ENCODE peak calls at places on chromosomes 5 and 9, in eight cellular contexts. X, G, V, E, L, B, D and Q are unnamed samples.

GRCh38 chr5:132466453-132467291 is 23.9 kb downstream of the IRF1 start:
- DNase-seq in X (no peak), G (no peak), V (peak; percentile 37), E (peak; percentile 81), L (peak; percentile 86), B (no peak), D (no peak), Q (no peak)

GRCh38 chr9:136960212-136960937 is 8.3 kb downstream of the LCN12 start:
- DNase-seq in X (no peak), G (no peak), V (no peak), E (no peak), L (no peak), B (no peak), D (no peak), Q (no peak)

GRCh38 chr9:22116751-22117150 is 107.6 kb upstream of the CDKN2B start:
- DNase-seq in X (no peak), G (no peak), V (no peak), E (no peak), L (no peak), B (no peak), D (no peak), Q (no peak)

GRCh38 chr5:171863928-171864327 is 78.3 kb downstream of the SMIM23 start:
- DNase-seq in X (no peak), G (no peak), V (no peak), E (no peak), L (no peak), B (no peak), D (no peak), Q (no peak)

GRCh38 chr9:136693490-136694162 is 6.4 kb upstream of the AGPAT2 start:
- DNase-seq in X (no peak), G (no peak), V (peak; percentile 59), E (peak; percentile 85), L (peak; percentile 95), B (no peak), D (peak; percentile 89), Q (no peak)

GRCh38 chr5:38259062-38259857 is 901 bp downstream of the EGFLAM start:
- DNase-seq in X (no peak), G (no peak), V (no peak), E (no peak), L (no peak), B (no peak), D (no peak), Q (no peak)

GRCh38 chr5:96721351-96721970 is 59.3 kb downstream of the CAST start:
- DNase-seq in X (no peak), G (no peak), V (peak; percentile 55), E (no peak), L (no peak), B (no peak), D (no peak), Q (no peak)

GRCh38 chr5:14186132-14186830 is 43.1 kb downstream of the TRIO start:
- DNase-seq in X (no peak), G (no peak), V (no peak), E (no peak), L (no peak), B (no peak), D (peak; percentile 95), Q (no peak)

GRCh38 chr9:95127249-95128176 is 190.0 kb downstream of the FANCC start:
- DNase-seq in X (peak; percentile 70), G (peak; percentile 71), V (peak; percentile 88), E (peak; percentile 94), L (peak; percentile 95), B (peak; percentile 90), D (peak; percentile 74), Q (peak; percentile 45)

GRCh38 chr5:133930824-133931111 is 37.7 kb downstream of the C5orf15 start:
- DNase-seq in X (no peak), G (no peak), V (no peak), E (no peak), L (no peak), B (no peak), D (no peak), Q (no peak)

GRCh38 chr9:8337834-8338233 is 538.3 kb upstream of the DMAC1 start:
- DNase-seq in X (no peak), G (no peak), V (no peak), E (no peak), L (no peak), B (no peak), D (no peak), Q (no peak)

DNA sequence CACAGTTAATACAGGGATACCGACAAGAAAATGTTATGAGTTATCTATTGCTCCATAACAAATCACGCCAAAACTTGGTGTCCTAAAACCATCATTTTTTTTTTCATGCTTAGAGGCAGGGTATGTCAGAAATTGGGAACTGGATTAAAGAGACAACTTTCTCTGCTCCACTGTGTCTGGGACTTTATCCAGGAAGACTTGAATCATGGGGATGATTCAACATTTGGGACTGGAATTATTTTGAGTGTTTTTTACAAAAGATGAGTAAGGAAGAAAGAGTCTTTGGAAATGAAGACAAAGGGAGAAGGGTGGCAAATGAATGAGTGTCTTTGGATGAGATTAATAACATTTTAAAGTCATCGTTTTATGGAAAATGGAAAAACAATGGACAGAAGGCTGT is 1883.7 kb upstream of the C9orf72 start:
- DNase-seq in X (no peak), G (no peak), V (no peak), E (no peak), L (no peak), B (no peak), D (peak; percentile 81), Q (no peak)
- H3K9me3 ChIP-seq in X (peaks cover 8% of the 10 kb centered on the region), G (no peaks in the 10 kb centered on the region), V (peaks cover 3% of the 10 kb centered on the region), E (no peaks in the 10 kb centered on the region), L (peaks cover 3% of the 10 kb centered on the region), B (peaks cover 10% of the 10 kb centered on the region), D (no peaks in the 10 kb centered on the region), Q (no peaks in the 10 kb centered on the region)

GRCh38 chr9:84647699-84648098 is 21.8 kb upstream of the NTRK2 start:
- DNase-seq in X (no peak), G (no peak), V (no peak), E (no peak), L (no peak), B (no peak), D (no peak), Q (no peak)

DNA sequence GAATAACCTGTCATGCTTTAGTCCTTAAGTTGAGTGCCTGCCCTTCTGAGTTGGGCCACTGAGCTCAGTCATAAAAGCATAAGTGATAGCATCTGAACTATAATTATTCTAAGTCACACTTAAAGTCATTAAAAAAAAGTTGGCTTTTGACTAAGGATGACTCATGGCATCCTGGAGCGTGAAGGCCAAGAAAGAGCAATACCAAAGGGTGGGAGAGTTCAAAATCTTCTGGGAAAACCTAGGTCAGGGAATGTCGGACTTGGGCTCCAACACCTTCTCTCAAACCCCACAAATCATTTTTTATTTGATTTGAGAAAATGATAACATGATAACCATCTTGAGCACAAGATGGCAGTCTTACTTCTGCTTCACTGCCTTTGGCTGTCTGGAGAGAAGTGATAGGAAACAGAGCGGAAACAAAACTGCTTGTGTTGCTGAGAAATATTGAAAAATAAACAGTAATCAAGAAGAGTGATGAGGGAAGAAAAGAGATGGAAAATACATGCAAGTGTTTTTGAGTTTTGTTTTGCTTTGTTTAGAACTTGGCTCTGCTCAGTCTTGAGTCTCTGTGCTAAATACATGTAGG is 16.9 kb upstream of the NTRK2 start:
- DNase-seq in X (no peak), G (no peak), V (no peak), E (no peak), L (no peak), B (no peak), D (no peak), Q (no peak)
- H3K9me3 ChIP-seq in X (no peaks in the 10 kb centered on the region), G (no peaks in the 10 kb centered on the region), V (no peaks in the 10 kb centered on the region), E (no peaks in the 10 kb centered on the region), L (no peaks in the 10 kb centered on the region), B (no peaks in the 10 kb centered on the region), D (no peaks in the 10 kb centered on the region), Q (no peaks in the 10 kb centered on the region)

GRCh38 chr5:90934091-90934719 is 375.6 kb downstream of the ADGRV1 start:
- DNase-seq in X (no peak), G (no peak), V (no peak), E (no peak), L (no peak), B (no peak), D (no peak), Q (no peak)
- H3K9me3 ChIP-seq in X (no peaks in the 10 kb centered on the region), G (peaks cover 11% of the 10 kb centered on the region), V (no peaks in the 10 kb centered on the region), E (no peaks in the 10 kb centered on the region), L (peaks cover 4% of the 10 kb centered on the region), B (peaks cover 3% of the 10 kb centered on the region), D (no peaks in the 10 kb centered on the region), Q (no peaks in the 10 kb centered on the region)

GRCh38 chr9:94127806-94128205 is 43.5 kb downstream of the PTPDC1 start:
- DNase-seq in X (no peak), G (no peak), V (no peak), E (no peak), L (no peak), B (no peak), D (no peak), Q (no peak)

GRCh38 chr9:94128580-94128979 is 44.3 kb downstream of the PTPDC1 start:
- DNase-seq in X (no peak), G (no peak), V (no peak), E (no peak), L (no peak), B (no peak), D (no peak), Q (no peak)

GRCh38 chr9:94120854-94121376 is 36.7 kb downstream of the PTPDC1 start:
- DNase-seq in X (no peak), G (no peak), V (no peak), E (peak; percentile 25), L (no peak), B (no peak), D (no peak), Q (no peak)

GRCh38 chr9:94126844-94127243 is 42.6 kb downstream of the PTPDC1 start:
- DNase-seq in X (no peak), G (no peak), V (no peak), E (no peak), L (no peak), B (no peak), D (no peak), Q (no peak)
- H3K9me3 ChIP-seq in X (peaks cover 42% of the 10 kb centered on the region), G (peaks cover 19% of the 10 kb centered on the region), V (peaks cover 11% of the 10 kb centered on the region), E (no peaks in the 10 kb centered on the region), L (peaks cover 6% of the 10 kb centered on the region), B (peaks cover 46% of the 10 kb centered on the region), D (no peaks in the 10 kb centered on the region), Q (no peaks in the 10 kb centered on the region)

DNA sequence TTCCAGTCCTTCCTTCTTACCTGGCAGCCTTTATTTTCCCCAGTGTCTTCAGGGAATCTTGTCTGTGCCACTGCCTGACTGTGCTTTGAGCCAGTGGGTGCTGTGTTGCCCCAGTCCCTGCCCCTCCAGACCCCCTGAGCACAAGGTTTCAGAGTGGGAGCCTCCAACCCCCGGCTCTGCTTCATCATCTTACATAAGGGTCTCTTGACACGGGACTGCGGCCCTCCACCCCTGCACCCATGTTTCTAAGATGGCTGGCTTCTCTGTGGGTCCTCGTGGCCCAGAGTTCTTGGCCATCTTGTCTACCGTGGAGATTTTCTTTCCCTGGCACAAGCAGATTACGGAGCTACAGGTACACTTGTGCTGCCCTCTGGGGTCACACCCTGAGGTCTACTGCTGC is 194.1 kb downstream of the CACNA1B start:
- DNase-seq in X (no peak), G (no peak), V (no peak), E (no peak), L (peak; percentile 40), B (no peak), D (no peak), Q (no peak)
- H3K9me3 ChIP-seq in X (no peaks in the 10 kb centered on the region), G (no peaks in the 10 kb centered on the region), V (no peaks in the 10 kb centered on the region), E (no peaks in the 10 kb centered on the region), L (no peaks in the 10 kb centered on the region), B (no peaks in the 10 kb centered on the region), D (no peaks in the 10 kb centered on the region), Q (no peaks in the 10 kb centered on the region)